ENCODE peak calls at places on chromosomes 11 and 22, in six cellular contexts. One of them, this sample, is unnamed.
A peak's percentile ranks its signal among the peaks of the same experiment; 100 is the strongest.

GRCh38 chr11:28464252-28464867 is 356.2 kb downstream of the METTL15 start:
- DNase-seq in stimulated activated CD8-positive, alpha-beta memory T cell treated with anti-CD3 and anti-CD28 coated beads, Interleukin-15, amount 100 ng/mL, for 1 hour: no peak
- DNase-seq in ecto neural progenitor cell: no peak
- DNase-seq in tibial artery: no peak
- DNase-seq in glomerular endothelial cell: no peak
- DNase-seq in pancreas: no peak
- DNase-seq in this sample: no peak

GRCh38 chr11:61596539-61596938 is 15.7 kb upstream of the SYT7 start:
- DNase-seq in stimulated activated CD8-positive, alpha-beta memory T cell treated with anti-CD3 and anti-CD28 coated beads, Interleukin-15, amount 100 ng/mL, for 1 hour: no peak
- DNase-seq in ecto neural progenitor cell: no peak
- DNase-seq in glomerular endothelial cell: no peak
- DNase-seq in pancreas: no peak
- DNase-seq in tibial artery: no peak
- DNase-seq in this sample: no peak

GRCh38 chr11:60899021-60899936 is 7.1 kb downstream of the PRPF19 start:
- DNase-seq in pancreas: no peak
- DNase-seq in stimulated activated CD8-positive, alpha-beta memory T cell treated with anti-CD3 and anti-CD28 coated beads, Interleukin-15, amount 100 ng/mL, for 1 hour: no peak
- DNase-seq in tibial artery: no peak
- DNase-seq in ecto neural progenitor cell: no peak
- DNase-seq in glomerular endothelial cell: no peak
- DNase-seq in this sample: peak; percentile 86

GRCh38 chr11:133821776-133822175 is 23.5 kb downstream of the SPATA19 start:
- DNase-seq in glomerular endothelial cell: peak; percentile 7
- DNase-seq in stimulated activated CD8-positive, alpha-beta memory T cell treated with anti-CD3 and anti-CD28 coated beads, Interleukin-15, amount 100 ng/mL, for 1 hour: no peak
- DNase-seq in pancreas: peak; percentile 42
- DNase-seq in ecto neural progenitor cell: peak; percentile 81
- DNase-seq in tibial artery: no peak
- DNase-seq in this sample: peak; percentile 72

GRCh38 chr22:36304429-36304828 is 51.5 kb downstream of the APOL1 start:
- DNase-seq in pancreas: no peak
- DNase-seq in tibial artery: no peak
- DNase-seq in stimulated activated CD8-positive, alpha-beta memory T cell treated with anti-CD3 and anti-CD28 coated beads, Interleukin-15, amount 100 ng/mL, for 1 hour: no peak
- DNase-seq in ecto neural progenitor cell: no peak
- DNase-seq in glomerular endothelial cell: no peak
- DNase-seq in this sample: peak; percentile 28

GRCh38 chr22:42152661-42153270 is 22.2 kb upstream of the CYP2D6 start:
- DNase-seq in glomerular endothelial cell: no peak
- DNase-seq in ecto neural progenitor cell: no peak
- DNase-seq in tibial artery: no peak
- DNase-seq in stimulated activated CD8-positive, alpha-beta memory T cell treated with anti-CD3 and anti-CD28 coated beads, Interleukin-15, amount 100 ng/mL, for 1 hour: no peak
- DNase-seq in pancreas: no peak
- DNase-seq in this sample: no peak

GRCh38 chr11:130103296-130103814 is 33.7 kb downstream of the APLP2 start:
- DNase-seq in ecto neural progenitor cell: no peak
- DNase-seq in stimulated activated CD8-positive, alpha-beta memory T cell treated with anti-CD3 and anti-CD28 coated beads, Interleukin-15, amount 100 ng/mL, for 1 hour: no peak
- DNase-seq in tibial artery: no peak
- DNase-seq in pancreas: no peak
- DNase-seq in glomerular endothelial cell: no peak
- DNase-seq in this sample: no peak

GRCh38 chr11:9565822-9566560 is 7.5 kb upstream of the WEE1 start:
- DNase-seq in tibial artery: peak; percentile 75
- DNase-seq in ecto neural progenitor cell: peak; percentile 55
- DNase-seq in pancreas: peak; percentile 45
- DNase-seq in stimulated activated CD8-positive, alpha-beta memory T cell treated with anti-CD3 and anti-CD28 coated beads, Interleukin-15, amount 100 ng/mL, for 1 hour: no peak
- DNase-seq in glomerular endothelial cell: peak; percentile 100
- DNase-seq in this sample: peak; percentile 99

GRCh38 chr11:96272542-96273306 is 70.3 kb downstream of the MAML2 start:
- DNase-seq in glomerular endothelial cell: no peak
- DNase-seq in stimulated activated CD8-positive, alpha-beta memory T cell treated with anti-CD3 and anti-CD28 coated beads, Interleukin-15, amount 100 ng/mL, for 1 hour: no peak
- DNase-seq in ecto neural progenitor cell: no peak
- DNase-seq in tibial artery: no peak
- DNase-seq in pancreas: peak; percentile 37
- DNase-seq in this sample: peak; percentile 91

GRCh38 chr11:66112640-66113098 is 42.6 kb downstream of the PACS1 start:
- DNase-seq in tibial artery: peak; percentile 35
- DNase-seq in stimulated activated CD8-positive, alpha-beta memory T cell treated with anti-CD3 and anti-CD28 coated beads, Interleukin-15, amount 100 ng/mL, for 1 hour: no peak
- DNase-seq in pancreas: no peak
- DNase-seq in ecto neural progenitor cell: no peak
- DNase-seq in glomerular endothelial cell: no peak
- DNase-seq in this sample: no peak

GRCh38 chr22:20554824-20555223 is 47.4 kb downstream of the MED15 start:
- DNase-seq in stimulated activated CD8-positive, alpha-beta memory T cell treated with anti-CD3 and anti-CD28 coated beads, Interleukin-15, amount 100 ng/mL, for 1 hour: no peak
- DNase-seq in glomerular endothelial cell: no peak
- DNase-seq in ecto neural progenitor cell: no peak
- DNase-seq in tibial artery: no peak
- DNase-seq in pancreas: no peak
- DNase-seq in this sample: no peak

GRCh38 chr11:33682446-33682845 is 18.2 kb downstream of the C11orf91 start:
- DNase-seq in tibial artery: no peak
- DNase-seq in glomerular endothelial cell: no peak
- DNase-seq in ecto neural progenitor cell: no peak
- DNase-seq in stimulated activated CD8-positive, alpha-beta memory T cell treated with anti-CD3 and anti-CD28 coated beads, Interleukin-15, amount 100 ng/mL, for 1 hour: no peak
- DNase-seq in pancreas: no peak
- DNase-seq in this sample: peak; percentile 75

GRCh38 chr22:33129621-33130020 is 71.4 kb upstream of the SYN3 start:
- DNase-seq in glomerular endothelial cell: no peak
- DNase-seq in pancreas: no peak
- DNase-seq in stimulated activated CD8-positive, alpha-beta memory T cell treated with anti-CD3 and anti-CD28 coated beads, Interleukin-15, amount 100 ng/mL, for 1 hour: no peak
- DNase-seq in ecto neural progenitor cell: no peak
- DNase-seq in tibial artery: no peak
- DNase-seq in this sample: no peak

GRCh38 chr11:45556851-45557707 is 108.3 kb downstream of the CHST1 start:
- DNase-seq in tibial artery: no peak
- DNase-seq in glomerular endothelial cell: no peak
- DNase-seq in pancreas: no peak
- DNase-seq in stimulated activated CD8-positive, alpha-beta memory T cell treated with anti-CD3 and anti-CD28 coated beads, Interleukin-15, amount 100 ng/mL, for 1 hour: no peak
- DNase-seq in ecto neural progenitor cell: no peak
- DNase-seq in this sample: no peak

GRCh38 chr11:128965485-128965884 is 22.8 kb upstream of the TP53AIP1 start:
- DNase-seq in glomerular endothelial cell: no peak
- DNase-seq in stimulated activated CD8-positive, alpha-beta memory T cell treated with anti-CD3 and anti-CD28 coated beads, Interleukin-15, amount 100 ng/mL, for 1 hour: no peak
- DNase-seq in ecto neural progenitor cell: no peak
- DNase-seq in tibial artery: no peak
- DNase-seq in pancreas: no peak
- DNase-seq in this sample: no peak

GRCh38 chr11:26042113-26042512 is 289.8 kb upstream of the ANO3 start:
- DNase-seq in ecto neural progenitor cell: no peak
- DNase-seq in glomerular endothelial cell: no peak
- DNase-seq in tibial artery: no peak
- DNase-seq in stimulated activated CD8-positive, alpha-beta memory T cell treated with anti-CD3 and anti-CD28 coated beads, Interleukin-15, amount 100 ng/mL, for 1 hour: no peak
- DNase-seq in pancreas: no peak
- DNase-seq in this sample: no peak

GRCh38 chr11:75107187-75107586 is 10.5 kb upstream of the OR2AT4 start:
- DNase-seq in stimulated activated CD8-positive, alpha-beta memory T cell treated with anti-CD3 and anti-CD28 coated beads, Interleukin-15, amount 100 ng/mL, for 1 hour: no peak
- DNase-seq in ecto neural progenitor cell: no peak
- DNase-seq in tibial artery: no peak
- DNase-seq in pancreas: no peak
- DNase-seq in glomerular endothelial cell: no peak
- DNase-seq in this sample: no peak

GRCh38 chr22:39316440-39317083 is 2.9 kb downstream of the RPL3 start:
- DNase-seq in pancreas: peak; percentile 82
- DNase-seq in tibial artery: peak; percentile 60
- DNase-seq in glomerular endothelial cell: no peak
- DNase-seq in ecto neural progenitor cell: peak; percentile 79
- DNase-seq in stimulated activated CD8-positive, alpha-beta memory T cell treated with anti-CD3 and anti-CD28 coated beads, Interleukin-15, amount 100 ng/mL, for 1 hour: peak; percentile 64
- DNase-seq in this sample: peak; percentile 80

GRCh38 chr22:30649430-30650007 is 13.9 kb downstream of the SLC35E4 start:
- DNase-seq in pancreas: peak; percentile 32
- DNase-seq in stimulated activated CD8-positive, alpha-beta memory T cell treated with anti-CD3 and anti-CD28 coated beads, Interleukin-15, amount 100 ng/mL, for 1 hour: peak; percentile 54
- DNase-seq in ecto neural progenitor cell: no peak
- DNase-seq in glomerular endothelial cell: no peak
- DNase-seq in tibial artery: peak; percentile 52
- DNase-seq in this sample: peak; percentile 85

GRCh38 chr11:134537296-134537695 is 125.3 kb upstream of the B3GAT1 start:
- DNase-seq in pancreas: no peak
- DNase-seq in glomerular endothelial cell: no peak
- DNase-seq in stimulated activated CD8-positive, alpha-beta memory T cell treated with anti-CD3 and anti-CD28 coated beads, Interleukin-15, amount 100 ng/mL, for 1 hour: no peak
- DNase-seq in tibial artery: no peak
- DNase-seq in ecto neural progenitor cell: no peak
- DNase-seq in this sample: no peak

GRCh38 chr11:12653729-12654128 is 20.5 kb upstream of the TEAD1 start:
- DNase-seq in ecto neural progenitor cell: no peak
- DNase-seq in pancreas: no peak
- DNase-seq in glomerular endothelial cell: no peak
- DNase-seq in stimulated activated CD8-positive, alpha-beta memory T cell treated with anti-CD3 and anti-CD28 coated beads, Interleukin-15, amount 100 ng/mL, for 1 hour: no peak
- DNase-seq in tibial artery: no peak
- DNase-seq in this sample: peak; percentile 25

GRCh38 chr22:20567993-20568417 is 60.6 kb downstream of the MED15 start:
- DNase-seq in ecto neural progenitor cell: no peak
- DNase-seq in pancreas: no peak
- DNase-seq in stimulated activated CD8-positive, alpha-beta memory T cell treated with anti-CD3 and anti-CD28 coated beads, Interleukin-15, amount 100 ng/mL, for 1 hour: no peak
- DNase-seq in glomerular endothelial cell: no peak
- DNase-seq in tibial artery: no peak
- DNase-seq in this sample: peak; percentile 77

GRCh38 chr22:30562391-30562790 is 12.1 kb downstream of the GAL3ST1 start:
- DNase-seq in stimulated activated CD8-positive, alpha-beta memory T cell treated with anti-CD3 and anti-CD28 coated beads, Interleukin-15, amount 100 ng/mL, for 1 hour: no peak
- DNase-seq in tibial artery: no peak
- DNase-seq in glomerular endothelial cell: no peak
- DNase-seq in pancreas: no peak
- DNase-seq in ecto neural progenitor cell: no peak
- DNase-seq in this sample: peak; percentile 44

This sample was measured in HT-29.